ENCODE peak calls at places on chromosomes 13 and 19, in six cellular contexts. One of them, this sample, is unnamed.

GRCh38 chr13:114068723-114069322 is 63.6 kb downstream of the RASA3 start:
- DNase-seq in prostate gland: no peak
- DNase-seq in suprapubic skin: peak; percentile 77
- DNase-seq in heart left ventricle: peak; percentile 46
- DNase-seq in uterus: peak; percentile 55
- DNase-seq in stomach: no peak
- DNase-seq in this sample: peak; percentile 35

GRCh38 chr13:59728896-59729545 is 434.7 kb downstream of the DIAPH3 start:
- DNase-seq in uterus: no peak
- DNase-seq in stomach: no peak
- DNase-seq in suprapubic skin: no peak
- DNase-seq in heart left ventricle: no peak
- DNase-seq in prostate gland: no peak
- DNase-seq in this sample: no peak

GRCh38 chr13:101211261-101211660 is 205.0 kb downstream of the NALCN start:
- DNase-seq in uterus: no peak
- DNase-seq in suprapubic skin: no peak
- DNase-seq in heart left ventricle: no peak
- DNase-seq in prostate gland: no peak
- DNase-seq in stomach: no peak
- DNase-seq in this sample: no peak

GRCh38 chr13:41025518-41025917 is 6.4 kb upstream of the ELF1 start:
- DNase-seq in heart left ventricle: no peak
- DNase-seq in prostate gland: no peak
- DNase-seq in suprapubic skin: no peak
- DNase-seq in uterus: no peak
- DNase-seq in stomach: no peak
- DNase-seq in this sample: no peak

GRCh38 chr13:77751513-77752456 is 54.3 kb downstream of the SLAIN1 start:
- DNase-seq in heart left ventricle: no peak
- DNase-seq in prostate gland: no peak
- DNase-seq in uterus: no peak
- DNase-seq in stomach: no peak
- DNase-seq in suprapubic skin: no peak
- DNase-seq in this sample: no peak

GRCh38 chr13:35470671-35471465 is 5.6 kb downstream of the MAB21L1 start:
- DNase-seq in uterus: peak; percentile 49
- DNase-seq in stomach: no peak
- DNase-seq in suprapubic skin: peak; percentile 67
- DNase-seq in prostate gland: no peak
- DNase-seq in heart left ventricle: peak; percentile 60
- DNase-seq in this sample: no peak

GRCh38 chr13:113660066-113660465 is 2.1 kb upstream of the ATP4B start:
- DNase-seq in heart left ventricle: peak; percentile 7
- DNase-seq in uterus: no peak
- DNase-seq in stomach: peak; percentile 25
- DNase-seq in prostate gland: no peak
- DNase-seq in suprapubic skin: no peak
- DNase-seq in this sample: peak; percentile 8

GRCh38 chr13:100875392-100876043 is 200.9 kb upstream of the TMTC4 start:
- DNase-seq in heart left ventricle: no peak
- DNase-seq in prostate gland: no peak
- DNase-seq in uterus: no peak
- DNase-seq in suprapubic skin: no peak
- DNase-seq in stomach: no peak
- DNase-seq in this sample: no peak

GRCh38 chr19:31160346-31160926 is 188.8 kb downstream of the TSHZ3 start:
- DNase-seq in suprapubic skin: no peak
- DNase-seq in uterus: no peak
- DNase-seq in stomach: no peak
- DNase-seq in prostate gland: no peak
- DNase-seq in heart left ventricle: no peak
- DNase-seq in this sample: no peak

GRCh38 chr19:49489601-49490167 is 2.3 kb downstream of the RPL13A start:
- DNase-seq in uterus: no peak
- DNase-seq in suprapubic skin: no peak
- DNase-seq in heart left ventricle: no peak
- DNase-seq in stomach: no peak
- DNase-seq in prostate gland: no peak
- DNase-seq in this sample: peak; percentile 76

GRCh38 chr19:42279902-42280760 is 11.1 kb downstream of the CIC start:
- DNase-seq in heart left ventricle: peak; percentile 95
- DNase-seq in stomach: peak; percentile 88
- DNase-seq in uterus: peak; percentile 94
- DNase-seq in suprapubic skin: peak; percentile 96
- DNase-seq in prostate gland: peak; percentile 92
- DNase-seq in this sample: peak; percentile 95

GRCh38 chr19:42282036-42282762 is 13.1 kb downstream of the CIC start:
- DNase-seq in uterus: peak; percentile 51
- DNase-seq in stomach: no peak
- DNase-seq in heart left ventricle: no peak
- DNase-seq in suprapubic skin: peak; percentile 72
- DNase-seq in prostate gland: no peak
- DNase-seq in this sample: no peak

GRCh38 chr19:42282810-42283247 is 13.8 kb downstream of the CIC start:
- DNase-seq in uterus: no peak
- DNase-seq in stomach: no peak
- DNase-seq in heart left ventricle: no peak
- DNase-seq in prostate gland: no peak
- DNase-seq in suprapubic skin: no peak
- DNase-seq in this sample: no peak

GRCh38 chr19:42280761-42281174 is 11.7 kb downstream of the CIC start:
- DNase-seq in uterus: peak; percentile 86
- DNase-seq in stomach: no peak
- DNase-seq in suprapubic skin: peak; percentile 86
- DNase-seq in prostate gland: no peak
- DNase-seq in heart left ventricle: peak; percentile 80
- DNase-seq in this sample: no peak

DNA sequence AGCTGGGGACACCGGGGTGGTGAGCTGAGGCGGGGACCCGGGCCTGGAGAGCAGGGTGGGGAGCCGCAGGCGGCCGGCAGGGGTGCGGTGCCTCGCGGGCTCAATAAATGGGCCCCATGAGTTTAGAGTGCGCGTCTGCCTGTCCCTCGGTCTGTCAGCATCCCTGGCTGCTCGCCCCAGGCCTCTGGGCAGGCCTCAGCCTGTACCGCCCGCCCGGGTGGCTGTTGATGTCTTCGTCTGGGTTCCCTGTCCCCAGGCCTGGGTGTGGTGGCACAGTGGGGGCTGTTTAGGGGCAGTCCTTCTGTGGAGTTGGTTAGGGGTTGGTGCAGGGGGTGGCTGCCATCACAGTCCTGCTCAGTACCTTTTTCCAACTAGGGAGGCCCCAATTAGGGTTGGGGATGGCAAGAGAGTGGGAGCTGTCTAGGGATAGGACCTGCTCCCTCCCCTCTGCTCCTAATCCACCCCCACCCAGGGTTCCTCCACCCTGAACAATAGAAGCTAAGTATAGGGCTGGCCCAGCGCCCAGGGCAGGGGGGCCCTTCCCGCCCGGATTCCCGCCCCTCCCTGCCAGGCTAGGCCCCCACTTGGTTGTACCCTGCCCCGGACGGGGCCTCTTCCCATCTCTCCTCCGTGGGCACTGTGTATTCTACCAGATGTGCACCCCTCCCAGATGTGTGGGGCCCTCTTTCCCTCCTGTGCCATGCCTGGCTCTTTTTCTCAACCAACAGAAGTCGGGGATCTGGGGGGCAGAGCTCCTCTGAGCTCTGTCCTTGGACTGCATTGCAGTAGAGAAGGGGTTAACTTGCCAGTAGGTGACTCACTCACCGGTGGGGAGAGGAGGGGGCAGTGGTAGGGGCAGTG is 12.4 kb downstream of the CIC start:
- DNase-seq in stomach: no peak
- DNase-seq in suprapubic skin: peak; percentile 91
- DNase-seq in heart left ventricle: peak; percentile 76
- DNase-seq in uterus: peak; percentile 75
- DNase-seq in prostate gland: peak; percentile 78
- DNase-seq in this sample: no peak
- H3K4me3 ChIP-seq in stomach: peak overlapping the region; percentile 75
- H3K4me3 ChIP-seq in suprapubic skin: peak overlapping the region; percentile 87
- H3K4me3 ChIP-seq in heart left ventricle: peak overlapping the region; percentile 72
- H3K4me3 ChIP-seq in uterus: peak overlapping the region; percentile 87
- H3K4me3 ChIP-seq in prostate gland: peak overlapping the region; percentile 84
- H3K4me3 ChIP-seq in this sample: peak overlapping the region; percentile 89

GRCh38 chr13:97433727-97434416 is at the start of gene RAP2A:
- DNase-seq in uterus: peak; percentile 90
- DNase-seq in suprapubic skin: peak; percentile 92
- DNase-seq in heart left ventricle: peak; percentile 95
- DNase-seq in prostate gland: peak; percentile 89
- DNase-seq in stomach: peak; percentile 90
- DNase-seq in this sample: peak; percentile 86

GRCh38 chr13:97436845-97437244 is 2.9 kb downstream of the RAP2A start:
- DNase-seq in uterus: no peak
- DNase-seq in suprapubic skin: no peak
- DNase-seq in heart left ventricle: no peak
- DNase-seq in prostate gland: no peak
- DNase-seq in stomach: no peak
- DNase-seq in this sample: no peak

GRCh38 chr13:97434417-97435296 is 688 bp downstream of the RAP2A start:
- DNase-seq in prostate gland: peak; percentile 45
- DNase-seq in suprapubic skin: peak; percentile 82
- DNase-seq in uterus: peak; percentile 46
- DNase-seq in heart left ventricle: peak; percentile 49
- DNase-seq in stomach: peak; percentile 37
- DNase-seq in this sample: peak; percentile 44

GRCh38 chr13:97435794-97436193 is 1.8 kb downstream of the RAP2A start:
- DNase-seq in stomach: no peak
- DNase-seq in uterus: no peak
- DNase-seq in suprapubic skin: no peak
- DNase-seq in prostate gland: no peak
- DNase-seq in heart left ventricle: no peak
- DNase-seq in this sample: no peak

DNA sequence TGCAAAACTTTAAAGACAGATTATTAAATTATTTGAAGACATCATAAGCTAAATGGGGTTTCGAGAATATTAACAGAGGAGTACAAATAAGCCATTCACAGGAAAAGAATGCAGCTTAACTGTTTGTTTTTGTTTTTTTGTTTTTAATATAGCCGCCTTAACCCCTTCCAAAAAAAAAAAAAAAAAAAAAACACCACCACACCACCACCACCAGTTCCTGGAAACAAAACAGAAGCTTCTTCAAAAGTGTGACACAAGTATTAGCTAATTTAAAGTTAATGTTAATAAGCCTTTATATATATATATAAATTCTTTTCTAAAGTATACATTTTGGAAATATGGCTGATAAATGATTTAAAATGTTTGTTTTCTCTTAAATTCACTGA is 1.3 kb downstream of the RAP2A start:
- DNase-seq in heart left ventricle: no peak
- DNase-seq in prostate gland: no peak
- DNase-seq in stomach: no peak
- DNase-seq in uterus: no peak
- DNase-seq in suprapubic skin: no peak
- DNase-seq in this sample: no peak
- H3K27ac ChIP-seq in heart left ventricle: peak overlapping the region; percentile 81
- H3K27ac ChIP-seq in prostate gland: no peak overlapping the region
- H3K27ac ChIP-seq in stomach: no peak overlapping the region
- H3K27ac ChIP-seq in uterus: no peak overlapping the region
- H3K27ac ChIP-seq in suprapubic skin: no peak overlapping the region
- H3K27ac ChIP-seq in this sample: no peak overlapping the region

GRCh38 chr19:34018546-34018945 is 153.8 kb upstream of the LSM14A start:
- DNase-seq in uterus: no peak
- DNase-seq in suprapubic skin: no peak
- DNase-seq in heart left ventricle: no peak
- DNase-seq in stomach: no peak
- DNase-seq in prostate gland: no peak
- DNase-seq in this sample: no peak
- TF ChIP-seq POLR2A in uterus: no peak
- TF ChIP-seq POLR2A in suprapubic skin: no peak
- TF ChIP-seq POLR2A in heart left ventricle: no peak
- TF ChIP-seq POLR2A in stomach: no peak
- TF ChIP-seq POLR2A in prostate gland: no peak
- TF ChIP-seq POLR2A in this sample: no peak

GRCh38 chr13:46295531-46296464 is 84.1 kb downstream of the LRRC63 start:
- DNase-seq in stomach: peak; percentile 34
- DNase-seq in prostate gland: no peak
- DNase-seq in uterus: no peak
- DNase-seq in heart left ventricle: peak; percentile 35
- DNase-seq in suprapubic skin: peak; percentile 64
- DNase-seq in this sample: peak; percentile 68
- H3K4me3 ChIP-seq in stomach: no peak overlapping the region
- H3K4me3 ChIP-seq in prostate gland: no peak overlapping the region
- H3K4me3 ChIP-seq in uterus: no peak overlapping the region
- H3K4me3 ChIP-seq in heart left ventricle: no peak overlapping the region
- H3K4me3 ChIP-seq in suprapubic skin: no peak overlapping the region
- H3K4me3 ChIP-seq in this sample: no peak overlapping the region

GRCh38 chr13:98976338-98976737 is 1.5 kb downstream of the DOCK9 start:
- DNase-seq in suprapubic skin: no peak
- DNase-seq in prostate gland: no peak
- DNase-seq in stomach: no peak
- DNase-seq in heart left ventricle: no peak
- DNase-seq in uterus: no peak
- DNase-seq in this sample: no peak
- H3K27ac ChIP-seq in suprapubic skin: peak overlapping the region; percentile 75
- H3K27ac ChIP-seq in prostate gland: peak overlapping the region; percentile 32
- H3K27ac ChIP-seq in stomach: peak overlapping the region; percentile 35
- H3K27ac ChIP-seq in heart left ventricle: peak overlapping the region; percentile 50
- H3K27ac ChIP-seq in uterus: peak overlapping the region; percentile 11
- H3K27ac ChIP-seq in this sample: no peak overlapping the region

GRCh38 chr19:32971715-32972540 is at the start of the genes CEP89 and FAAP24:
- DNase-seq in uterus: peak; percentile 99
- DNase-seq in prostate gland: peak; percentile 99
- DNase-seq in suprapubic skin: peak; percentile 99
- DNase-seq in stomach: peak; percentile 99
- DNase-seq in heart left ventricle: peak; percentile 98
- DNase-seq in this sample: peak; percentile 99
- TF ChIP-seq POLR2A in uterus: peak; percentile 22
- TF ChIP-seq POLR2A in prostate gland: peak; percentile 28
- TF ChIP-seq POLR2A in suprapubic skin: no peak
- TF ChIP-seq POLR2A in stomach: no peak
- TF ChIP-seq POLR2A in heart left ventricle: no peak
- TF ChIP-seq POLR2A in this sample: peak; percentile 36

GRCh38 chr13:50127726-50128291 is 112.6 kb downstream of the KCNRG start:
- DNase-seq in prostate gland: no peak
- DNase-seq in uterus: no peak
- DNase-seq in stomach: no peak
- DNase-seq in suprapubic skin: peak; percentile 65
- DNase-seq in heart left ventricle: peak; percentile 29
- DNase-seq in this sample: no peak
- H3K4me3 ChIP-seq in prostate gland: peak overlapping the region; percentile 24
- H3K4me3 ChIP-seq in uterus: peak overlapping the region; percentile 12
- H3K4me3 ChIP-seq in stomach: peak overlapping the region; percentile 34
- H3K4me3 ChIP-seq in suprapubic skin: peak overlapping the region; percentile 77
- H3K4me3 ChIP-seq in heart left ventricle: peak overlapping the region; percentile 37
- H3K4me3 ChIP-seq in this sample: peak overlapping the region; percentile 93

GRCh38 chr19:17721821-17722220 is 2.5 kb downstream of the MAP1S start:
- DNase-seq in uterus: no peak
- DNase-seq in prostate gland: no peak
- DNase-seq in heart left ventricle: peak; percentile 74
- DNase-seq in stomach: no peak
- DNase-seq in suprapubic skin: no peak
- DNase-seq in this sample: no peak
- H3K27ac ChIP-seq in uterus: no peak overlapping the region
- H3K27ac ChIP-seq in prostate gland: no peak overlapping the region
- H3K27ac ChIP-seq in heart left ventricle: peak overlapping the region; percentile 80
- H3K27ac ChIP-seq in stomach: peak overlapping the region; percentile 44
- H3K27ac ChIP-seq in suprapubic skin: no peak overlapping the region
- H3K27ac ChIP-seq in this sample: no peak overlapping the region

GRCh38 chr19:7294571-7295212 is 478 bp upstream of the INSR start:
- DNase-seq in suprapubic skin: peak; percentile 81
- DNase-seq in prostate gland: peak; percentile 74
- DNase-seq in uterus: peak; percentile 69
- DNase-seq in stomach: peak; percentile 74
- DNase-seq in heart left ventricle: peak; percentile 87
- DNase-seq in this sample: peak; percentile 83
- TF ChIP-seq POLR2A in suprapubic skin: no peak
- TF ChIP-seq POLR2A in prostate gland: no peak
- TF ChIP-seq POLR2A in uterus: no peak
- TF ChIP-seq POLR2A in stomach: no peak
- TF ChIP-seq POLR2A in heart left ventricle: no peak
- TF ChIP-seq POLR2A in this sample: no peak